ENCODE peak calls at places on chromosomes 7 and 10, in four cellular contexts. R is NB4, E is islet precursor cell, V is astrocyte of the hippocampus. L is an unnamed sample.

GRCh38 chr7:142557971-142558582 is 191.2 kb upstream of the PRSS1 start:
- DNase-seq in R (peak), E (peak), V (peak), L (no peak)

GRCh38 chr10:124039432-124040086 is 53.8 kb downstream of the CHST15 start:
- DNase-seq in R (no peak), E (no peak), V (no peak), L (no peak)

GRCh38 chr7:107668296-107668695 is 7.7 kb downstream of the SLC26A4 start:
- DNase-seq in R (no peak), E (no peak), V (no peak), L (no peak)

GRCh38 chr10:131703527-131703926 is 197.3 kb upstream of the PPP2R2D start:
- DNase-seq in R (no peak), E (peak), V (no peak), L (no peak)

GRCh38 chr10:96334888-96335526 is 23.8 kb downstream of the OPALIN start:
- DNase-seq in R (peak), E (peak), V (peak), L (no peak)

GRCh38 chr7:103915958-103916357 is 73.5 kb downstream of the RELN start:
- DNase-seq in R (peak), E (no peak), V (no peak), L (no peak)

GRCh38 chr10:132480356-132480755 is 57.2 kb upstream of the INPP5A start:
- DNase-seq in R (no peak), E (no peak), V (no peak), L (no peak)

GRCh38 chr10:127578628-127579305 is 29.7 kb downstream of the NPS start:
- DNase-seq in R (no peak), E (no peak), V (no peak), L (no peak)

GRCh38 chr10:113132651-113133088 is 182.6 kb downstream of the TCF7L2 start:
- DNase-seq in R (no peak), E (no peak), V (peak), L (no peak)

GRCh38 chr7:3943265-3943664 is 642.2 kb downstream of the SDK1 start:
- DNase-seq in R (no peak), E (no peak), V (no peak), L (peak)